ENCODE peak calls at places on chromosome 15, in nine cellular contexts. One of them, this sample, is unnamed.
A peak's percentile ranks its signal among the peaks of the same experiment; 100 is the strongest.

GRCh38 chr15:63752075-63752684 is 81.6 kb downstream of the HERC1 start:
- DNase-seq in cardiac muscle cell: peak; percentile 57
- DNase-seq in coronary artery: no peak
- DNase-seq in activated CD8-positive, alpha-beta memory T cell treated with anti-CD3 and anti-CD28 coated beads, Interleukin-2, amount 50 U/mL, for 48 hours: no peak
- DNase-seq in H4: peak; percentile 59
- DNase-seq in RPMI7951: peak; percentile 62
- DNase-seq in stimulated activated CD4-positive, alpha-beta T cell treated with anti-CD3 and anti-CD28 coated beads, Interleukin-4, amount 100 ng/mL, for 48 hours: no peak
- DNase-seq in right lobe of liver: no peak
- DNase-seq in non-pigmented ciliary epithelial cell: peak; percentile 23
- DNase-seq in this sample: no peak

GRCh38 chr15:36658905-36659304 is 79.5 kb downstream of the CDIN1 start:
- DNase-seq in cardiac muscle cell: no peak
- DNase-seq in coronary artery: no peak
- DNase-seq in activated CD8-positive, alpha-beta memory T cell treated with anti-CD3 and anti-CD28 coated beads, Interleukin-2, amount 50 U/mL, for 48 hours: no peak
- DNase-seq in H4: no peak
- DNase-seq in RPMI7951: no peak
- DNase-seq in stimulated activated CD4-positive, alpha-beta T cell treated with anti-CD3 and anti-CD28 coated beads, Interleukin-4, amount 100 ng/mL, for 48 hours: no peak
- DNase-seq in right lobe of liver: no peak
- DNase-seq in non-pigmented ciliary epithelial cell: no peak
- DNase-seq in this sample: no peak

GRCh38 chr15:60751985-60752952 is 273.3 kb upstream of the ICE2 start:
- DNase-seq in cardiac muscle cell: no peak
- DNase-seq in coronary artery: no peak
- DNase-seq in activated CD8-positive, alpha-beta memory T cell treated with anti-CD3 and anti-CD28 coated beads, Interleukin-2, amount 50 U/mL, for 48 hours: no peak
- DNase-seq in H4: peak; percentile 77
- DNase-seq in RPMI7951: peak; percentile 33
- DNase-seq in stimulated activated CD4-positive, alpha-beta T cell treated with anti-CD3 and anti-CD28 coated beads, Interleukin-4, amount 100 ng/mL, for 48 hours: no peak
- DNase-seq in right lobe of liver: peak; percentile 73
- DNase-seq in non-pigmented ciliary epithelial cell: peak; percentile 94
- DNase-seq in this sample: no peak

GRCh38 chr15:31843426-31844055 is 186.8 kb upstream of the CHRNA7 start:
- DNase-seq in cardiac muscle cell: no peak
- DNase-seq in coronary artery: no peak
- DNase-seq in activated CD8-positive, alpha-beta memory T cell treated with anti-CD3 and anti-CD28 coated beads, Interleukin-2, amount 50 U/mL, for 48 hours: no peak
- DNase-seq in H4: no peak
- DNase-seq in RPMI7951: no peak
- DNase-seq in stimulated activated CD4-positive, alpha-beta T cell treated with anti-CD3 and anti-CD28 coated beads, Interleukin-4, amount 100 ng/mL, for 48 hours: no peak
- DNase-seq in right lobe of liver: no peak
- DNase-seq in non-pigmented ciliary epithelial cell: no peak
- DNase-seq in this sample: no peak

GRCh38 chr15:76174654-76175053 is 114.9 kb downstream of the TMEM266 start:
- DNase-seq in cardiac muscle cell: no peak
- DNase-seq in coronary artery: no peak
- DNase-seq in activated CD8-positive, alpha-beta memory T cell treated with anti-CD3 and anti-CD28 coated beads, Interleukin-2, amount 50 U/mL, for 48 hours: no peak
- DNase-seq in H4: no peak
- DNase-seq in RPMI7951: no peak
- DNase-seq in stimulated activated CD4-positive, alpha-beta T cell treated with anti-CD3 and anti-CD28 coated beads, Interleukin-4, amount 100 ng/mL, for 48 hours: no peak
- DNase-seq in right lobe of liver: no peak
- DNase-seq in non-pigmented ciliary epithelial cell: no peak
- DNase-seq in this sample: no peak

GRCh38 chr15:95458736-95459135 is 871.8 kb upstream of the NR2F2 start:
- DNase-seq in cardiac muscle cell: no peak
- DNase-seq in coronary artery: no peak
- DNase-seq in activated CD8-positive, alpha-beta memory T cell treated with anti-CD3 and anti-CD28 coated beads, Interleukin-2, amount 50 U/mL, for 48 hours: no peak
- DNase-seq in H4: no peak
- DNase-seq in RPMI7951: no peak
- DNase-seq in stimulated activated CD4-positive, alpha-beta T cell treated with anti-CD3 and anti-CD28 coated beads, Interleukin-4, amount 100 ng/mL, for 48 hours: no peak
- DNase-seq in right lobe of liver: no peak
- DNase-seq in non-pigmented ciliary epithelial cell: no peak
- DNase-seq in this sample: no peak

GRCh38 chr15:37709669-37710068 is 224.8 kb upstream of the TMCO5A start:
- DNase-seq in cardiac muscle cell: no peak
- DNase-seq in coronary artery: no peak
- DNase-seq in activated CD8-positive, alpha-beta memory T cell treated with anti-CD3 and anti-CD28 coated beads, Interleukin-2, amount 50 U/mL, for 48 hours: no peak
- DNase-seq in H4: no peak
- DNase-seq in RPMI7951: no peak
- DNase-seq in stimulated activated CD4-positive, alpha-beta T cell treated with anti-CD3 and anti-CD28 coated beads, Interleukin-4, amount 100 ng/mL, for 48 hours: no peak
- DNase-seq in right lobe of liver: no peak
- DNase-seq in non-pigmented ciliary epithelial cell: no peak
- DNase-seq in this sample: no peak

GRCh38 chr15:49235446-49236207 is 65.6 kb downstream of the GALK2 start:
- DNase-seq in cardiac muscle cell: peak; percentile 65
- DNase-seq in coronary artery: no peak
- DNase-seq in activated CD8-positive, alpha-beta memory T cell treated with anti-CD3 and anti-CD28 coated beads, Interleukin-2, amount 50 U/mL, for 48 hours: no peak
- DNase-seq in H4: peak; percentile 89
- DNase-seq in RPMI7951: peak; percentile 91
- DNase-seq in stimulated activated CD4-positive, alpha-beta T cell treated with anti-CD3 and anti-CD28 coated beads, Interleukin-4, amount 100 ng/mL, for 48 hours: no peak
- DNase-seq in right lobe of liver: no peak
- DNase-seq in non-pigmented ciliary epithelial cell: peak; percentile 52
- DNase-seq in this sample: no peak

GRCh38 chr15:85473455-85473854 is 93.1 kb downstream of the AKAP13 start:
- DNase-seq in cardiac muscle cell: no peak
- DNase-seq in coronary artery: no peak
- DNase-seq in activated CD8-positive, alpha-beta memory T cell treated with anti-CD3 and anti-CD28 coated beads, Interleukin-2, amount 50 U/mL, for 48 hours: no peak
- DNase-seq in H4: no peak
- DNase-seq in RPMI7951: peak; percentile 65
- DNase-seq in stimulated activated CD4-positive, alpha-beta T cell treated with anti-CD3 and anti-CD28 coated beads, Interleukin-4, amount 100 ng/mL, for 48 hours: no peak
- DNase-seq in right lobe of liver: no peak
- DNase-seq in non-pigmented ciliary epithelial cell: no peak
- DNase-seq in this sample: no peak

GRCh38 chr15:81265256-81265943 is 58.5 kb downstream of the STARD5 start:
- DNase-seq in cardiac muscle cell: no peak
- DNase-seq in coronary artery: no peak
- DNase-seq in activated CD8-positive, alpha-beta memory T cell treated with anti-CD3 and anti-CD28 coated beads, Interleukin-2, amount 50 U/mL, for 48 hours: no peak
- DNase-seq in H4: no peak
- DNase-seq in RPMI7951: no peak
- DNase-seq in stimulated activated CD4-positive, alpha-beta T cell treated with anti-CD3 and anti-CD28 coated beads, Interleukin-4, amount 100 ng/mL, for 48 hours: no peak
- DNase-seq in right lobe of liver: no peak
- DNase-seq in non-pigmented ciliary epithelial cell: no peak
- DNase-seq in this sample: no peak

GRCh38 chr15:41503669-41504010 is 10.0 kb downstream of the ITPKA start:
- DNase-seq in cardiac muscle cell: no peak
- DNase-seq in coronary artery: no peak
- DNase-seq in activated CD8-positive, alpha-beta memory T cell treated with anti-CD3 and anti-CD28 coated beads, Interleukin-2, amount 50 U/mL, for 48 hours: no peak
- DNase-seq in H4: no peak
- DNase-seq in RPMI7951: no peak
- DNase-seq in stimulated activated CD4-positive, alpha-beta T cell treated with anti-CD3 and anti-CD28 coated beads, Interleukin-4, amount 100 ng/mL, for 48 hours: no peak
- DNase-seq in right lobe of liver: no peak
- DNase-seq in non-pigmented ciliary epithelial cell: no peak
- DNase-seq in this sample: no peak

GRCh38 chr15:65374831-65375401 is 2.9 kb downstream of the IGDCC3 start:
- DNase-seq in cardiac muscle cell: no peak
- DNase-seq in coronary artery: no peak
- DNase-seq in activated CD8-positive, alpha-beta memory T cell treated with anti-CD3 and anti-CD28 coated beads, Interleukin-2, amount 50 U/mL, for 48 hours: no peak
- DNase-seq in H4: no peak
- DNase-seq in RPMI7951: peak; percentile 18
- DNase-seq in stimulated activated CD4-positive, alpha-beta T cell treated with anti-CD3 and anti-CD28 coated beads, Interleukin-4, amount 100 ng/mL, for 48 hours: no peak
- DNase-seq in right lobe of liver: no peak
- DNase-seq in non-pigmented ciliary epithelial cell: no peak
- DNase-seq in this sample: peak; percentile 45